ENCODE peak calls at places on chromosomes 7 and 10, in five cellular contexts. T is heart left ventricle, R is OCI-LY7, Y is lower lobe of right lung, X is IMR-90. G is an unnamed sample.

GRCh38 chr10:122859527-122859926 is 13.9 kb upstream of the CUZD1 start:
- DNase-seq in T (no peak), R (no peak), Y (no peak), X (no peak), G (no peak)

GRCh38 chr7:143238289-143238995 is 16.6 kb downstream of the TAS2R40 start:
- DNase-seq in T (no peak), R (no peak), Y (no peak), X (peak), G (no peak)

GRCh38 chr10:124287791-124288190 is 130.9 kb downstream of the OAT start:
- DNase-seq in T (no peak), R (no peak), Y (no peak), X (no peak), G (no peak)

GRCh38 chr10:122010405-122011050 is 21.6 kb downstream of the TACC2 start:
- DNase-seq in T (no peak), R (no peak), Y (no peak), X (no peak), G (no peak)

GRCh38 chr7:46285856-46286255 is 364.8 kb upstream of the IGFBP3 start:
- DNase-seq in T (no peak), R (no peak), Y (no peak), X (peak), G (no peak)

GRCh38 chr7:81111358-81111757 is 192.5 kb upstream of the SEMA3C start:
- DNase-seq in T (no peak), R (no peak), Y (no peak), X (peak), G (no peak)

GRCh38 chr7:151233111-151233701 is 923 bp downstream of the CHPF2 start:
- DNase-seq in T (peak), R (peak), Y (no peak), X (peak), G (peak)

GRCh38 chr10:122850705-122851640 is 5.3 kb upstream of the CUZD1 start:
- DNase-seq in T (no peak), R (no peak), Y (no peak), X (peak), G (no peak)

GRCh38 chr7:149741629-149742028 is 31.8 kb downstream of the ZNF467 start:
- DNase-seq in T (no peak), R (peak), Y (peak), X (no peak), G (peak)

GRCh38 chr7:150846291-150847115 is 5.8 kb upstream of the AOC1 start:
- DNase-seq in T (no peak), R (no peak), Y (no peak), X (no peak), G (no peak)

GRCh38 chr10:11886851-11887250 is 63.7 kb downstream of the PROSER2 start:
- DNase-seq in T (no peak), R (no peak), Y (no peak), X (no peak), G (no peak)

GRCh38 chr7:147646568-147646967 is 944.0 kb upstream of the C7orf33 start:
- DNase-seq in T (no peak), R (no peak), Y (no peak), X (no peak), G (no peak)

GRCh38 chr10:128468462-128468861 is 342.2 kb upstream of the MKI67 start:
- DNase-seq in T (no peak), R (no peak), Y (no peak), X (no peak), G (no peak)

GRCh38 chr7:151566897-151567320 is 47.2 kb upstream of the RHEB start:
- DNase-seq in T (no peak), R (no peak), Y (no peak), X (peak), G (no peak)

GRCh38 chr7:81624021-81624630 is 145.7 kb downstream of the HGF start:
- DNase-seq in T (no peak), R (no peak), Y (no peak), X (peak), G (no peak)

GRCh38 chr7:4879401-4880081 is 4.0 kb downstream of the RADIL start:
- DNase-seq in T (no peak), R (no peak), Y (no peak), X (no peak), G (peak)

GRCh38 chr10:125662616-125663015 is 20.3 kb downstream of the TEX36 start:
- DNase-seq in T (no peak), R (no peak), Y (no peak), X (no peak), G (no peak)

GRCh38 chr7:47535704-47536628 is 45.9 kb downstream of the TNS3 start:
- DNase-seq in T (no peak), R (no peak), Y (no peak), X (no peak), G (no peak)

GRCh38 chr7:17369686-17370426 is 71.4 kb downstream of the AHR start:
- DNase-seq in T (no peak), R (no peak), Y (no peak), X (peak), G (no peak)

GRCh38 chr10:64288404-64288803 is 767.2 kb downstream of the REEP3 start:
- DNase-seq in T (no peak), R (no peak), Y (no peak), X (no peak), G (no peak)

GRCh38 chr7:48637382-48637781 is 287.0 kb upstream of the CDC14C start:
- DNase-seq in T (no peak), R (no peak), Y (no peak), X (no peak), G (no peak)

GRCh38 chr7:81776972-81777371 is 7.1 kb upstream of the HGF start:
- DNase-seq in T (no peak), R (no peak), Y (no peak), X (no peak), G (no peak)

GRCh38 chr10:69742928-69743602 is 58.6 kb upstream of the COL13A1 start:
- DNase-seq in T (no peak), R (no peak), Y (no peak), X (peak), G (no peak)

GRCh38 chr10:116168329-116168728 is 104.7 kb downstream of the GFRA1 start:
- DNase-seq in T (no peak), R (no peak), Y (no peak), X (no peak), G (no peak)

GRCh38 chr10:29636178-29636577 is 1.4 kb upstream of the SVIL start:
- DNase-seq in T (no peak), R (no peak), Y (no peak), X (peak), G (no peak)

GRCh38 chr10:110016037-110016436 is 8.3 kb downstream of the ADD3 start:
- DNase-seq in T (no peak), R (peak), Y (no peak), X (peak), G (no peak)

GRCh38 chr7:73830872-73831655 is at the start of gene CLDN4:
- DNase-seq in T (no peak), R (no peak), Y (peak), X (no peak), G (no peak)

GRCh38 chr7:25968205-25968993 is 183.6 kb upstream of the NFE2L3 start:
- DNase-seq in T (no peak), R (peak), Y (no peak), X (no peak), G (no peak)

GRCh38 chr10:5318148-5318547 is 46.6 kb upstream of the UCN3 start:
- DNase-seq in T (no peak), R (no peak), Y (no peak), X (no peak), G (no peak)

GRCh38 chr7:73891178-73891885 is 30.4 kb downstream of the TMEM270 start:
- DNase-seq in T (no peak), R (no peak), Y (no peak), X (peak), G (no peak)

GRCh38 chr10:22437620-22438588 is 92.6 kb downstream of the SPAG6 start:
- DNase-seq in T (no peak), R (no peak), Y (no peak), X (peak), G (peak)

GRCh38 chr7:19056305-19056704 is 61.1 kb downstream of the TWIST1 start:
- DNase-seq in T (no peak), R (no peak), Y (no peak), X (no peak), G (no peak)

GRCh38 chr10:121994429-121994881 is 5.5 kb downstream of the TACC2 start:
- DNase-seq in T (peak), R (no peak), Y (no peak), X (no peak), G (no peak)

GRCh38 chr7:85452674-85453073 is 265.8 kb upstream of the SEMA3D start:
- DNase-seq in T (no peak), R (no peak), Y (no peak), X (no peak), G (no peak)

GRCh38 chr10:49744924-49745605 is 17.1 kb downstream of the OGDHL start:
- DNase-seq in T (no peak), R (no peak), Y (no peak), X (no peak), G (no peak)

GRCh38 chr10:123786896-123787295 is 104.7 kb downstream of the CPXM2 start:
- DNase-seq in T (no peak), R (no peak), Y (no peak), X (no peak), G (no peak)

GRCh38 chr7:157554393-157555238 is 217.8 kb downstream of the DNAJB6 start:
- DNase-seq in T (no peak), R (no peak), Y (no peak), X (no peak), G (no peak)

GRCh38 chr10:95600158-95600557 is 39.0 kb upstream of the SORBS1 start:
- DNase-seq in T (no peak), R (no peak), Y (no peak), X (no peak), G (no peak)

GRCh38 chr10:129949411-129950335 is 14.4 kb downstream of the EBF3 start:
- DNase-seq in T (peak), R (no peak), Y (no peak), X (peak), G (no peak)
- H3K4me3 ChIP-seq in T (no peak), R (no peak), Y (no peak), X (no peak), G (no peak)

DNA sequence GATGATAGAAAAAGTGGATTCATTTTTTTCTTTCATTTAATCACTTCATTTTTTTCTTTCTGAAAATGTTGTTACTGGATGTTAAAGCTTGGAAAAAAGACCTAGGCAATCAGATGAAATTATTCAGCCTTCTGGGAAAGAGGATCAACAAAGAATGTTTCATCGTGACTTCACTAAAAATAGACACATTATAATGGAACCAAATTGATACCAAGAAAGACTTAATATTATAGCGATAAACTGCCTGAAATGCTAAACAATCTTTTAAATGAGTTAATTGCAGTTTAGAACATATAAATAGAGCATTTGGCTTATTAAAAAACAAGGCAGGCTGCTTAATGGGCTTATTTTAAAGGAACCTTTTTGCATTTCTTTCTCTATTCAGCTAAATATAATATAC is 25.6 kb upstream of the TMEM229A start:
- DNase-seq in T (no peak), R (no peak), Y (no peak), X (no peak), G (no peak)
- H3K27ac ChIP-seq in T (no peak), R (no peak), Y (no peak), X (no peak), G (no peak)

GRCh38 chr7:186516-187113 is 5.8 kb upstream of the FAM20C start:
- DNase-seq in T (no peak), R (no peak), Y (no peak), X (no peak), G (no peak)
- TF ChIP-seq CTCF in T (no peak), R (no peak), Y (no peak), X (no peak), G (no peak)

GRCh38 chr10:63204667-63205391 is 71.7 kb downstream of the NRBF2 start:
- DNase-seq in T (no peak), R (no peak), Y (no peak), X (no peak), G (no peak)
- H3K4me3 ChIP-seq in T (no peak), R (no peak), Y (no peak), X (peak), G (no peak)

GRCh38 chr7:67210567-67210966 is 213.9 kb downstream of the TYW1 start:
- DNase-seq in T (no peak), R (no peak), Y (no peak), X (no peak), G (no peak)

GRCh38 chr7:67209256-67209655 is 212.6 kb downstream of the TYW1 start:
- DNase-seq in T (no peak), R (no peak), Y (no peak), X (no peak), G (no peak)

GRCh38 chr7:67206452-67206851 is 209.8 kb downstream of the TYW1 start:
- DNase-seq in T (no peak), R (no peak), Y (no peak), X (no peak), G (no peak)
- H3K27ac ChIP-seq in T (no peak), R (no peak), Y (no peak), X (no peak), G (no peak)